ENCODE peak calls at places on chromosomes 6 and 20, in seven cellular contexts. U is fibroblast of villous mesenchyme, M is T-helper 2 cell, J is spleen, P is uterus, L is posterior cingulate gyrus, H is AG09309. O is an unnamed sample.

GRCh38 chr20:37072293-37073196 is 23.3 kb downstream of the RBL1 start:
- DNase-seq in U (no peak), M (no peak), J (no peak), P (no peak), L (no peak), H (no peak), O (no peak)

GRCh38 chr6:2688416-2689064 is 62.2 kb downstream of the MYLK4 start:
- DNase-seq in U (peak; percentile 83), M (no peak), J (no peak), P (no peak), L (no peak), H (peak; percentile 59), O (no peak)

GRCh38 chr6:26140254-26140966 is 53.2 kb downstream of the HFE start:
- DNase-seq in U (no peak), M (no peak), J (no peak), P (no peak), L (no peak), H (no peak), O (no peak)

GRCh38 chr6:20211037-20211940 is 980 bp downstream of the MBOAT1 start:
- DNase-seq in U (peak; percentile 44), M (no peak), J (no peak), P (no peak), L (no peak), H (no peak), O (peak; percentile 13)

GRCh38 chr6:42260972-42261371 is 43.3 kb upstream of the MRPS10 start:
- DNase-seq in U (peak; percentile 59), M (no peak), J (no peak), P (peak; percentile 58), L (no peak), H (no peak), O (peak; percentile 17)

GRCh38 chr6:80287607-80288006 is 181.1 kb downstream of the BCKDHB start:
- DNase-seq in U (no peak), M (no peak), J (peak; percentile 17), P (no peak), L (no peak), H (no peak), O (no peak)

GRCh38 chr6:9464583-9464982 is 950.3 kb downstream of the TFAP2A start:
- DNase-seq in U (no peak), M (no peak), J (no peak), P (no peak), L (no peak), H (no peak), O (no peak)

GRCh38 chr6:6534399-6534798 is 54.1 kb upstream of the LY86 start:
- DNase-seq in U (no peak), M (no peak), J (no peak), P (no peak), L (no peak), H (no peak), O (no peak)

GRCh38 chr6:157753291-157753690 is 69.8 kb upstream of the SNX9 start:
- DNase-seq in U (peak; percentile 85), M (no peak), J (no peak), P (no peak), L (no peak), H (no peak), O (no peak)

GRCh38 chr20:61437280-61438206 is 185.5 kb downstream of the CDH4 start:
- DNase-seq in U (peak; percentile 11), M (no peak), J (no peak), P (no peak), L (peak; percentile 45), H (no peak), O (no peak)

GRCh38 chr20:17665756-17666155 is 16.3 kb downstream of the RRBP1 start:
- DNase-seq in U (no peak), M (no peak), J (no peak), P (no peak), L (no peak), H (no peak), O (no peak)

GRCh38 chr20:63652192-63652980 is 838 bp downstream of the STMN3 start:
- DNase-seq in U (peak; percentile 26), M (peak; percentile 42), J (peak; percentile 84), P (no peak), L (no peak), H (no peak), O (peak; percentile 35)

GRCh38 chr6:15839969-15840541 is 177.2 kb upstream of the DTNBP1 start:
- DNase-seq in U (no peak), M (no peak), J (no peak), P (no peak), L (no peak), H (no peak), O (no peak)

GRCh38 chr20:48364055-48364454 is 463.7 kb downstream of the PREX1 start:
- DNase-seq in U (no peak), M (no peak), J (no peak), P (no peak), L (no peak), H (no peak), O (no peak)

GRCh38 chr6:16409531-16410441 is 171.4 kb downstream of the GMPR start:
- DNase-seq in U (peak; percentile 76), M (peak; percentile 30), J (peak; percentile 84), P (peak; percentile 70), L (peak; percentile 61), H (no peak), O (peak; percentile 51)

GRCh38 chr20:41133709-41134361 is 3.5 kb upstream of the PLCG1 start:
- DNase-seq in U (no peak), M (peak; percentile 63), J (no peak), P (no peak), L (no peak), H (no peak), O (peak; percentile 58)

GRCh38 chr6:45104429-45104828 is 223.7 kb upstream of the RUNX2 start:
- DNase-seq in U (no peak), M (no peak), J (no peak), P (no peak), L (no peak), H (no peak), O (no peak)

GRCh38 chr6:90859056-90859455 is 272.2 kb upstream of the MAP3K7 start:
- DNase-seq in U (no peak), M (no peak), J (no peak), P (no peak), L (no peak), H (no peak), O (no peak)

GRCh38 chr6:133833905-133834304 is 55.0 kb upstream of the TCF21 start:
- DNase-seq in U (peak; percentile 56), M (no peak), J (no peak), P (peak; percentile 38), L (no peak), H (no peak), O (no peak)

GRCh38 chr20:59138114-59138602 is 25.5 kb upstream of the ZNF831 start:
- DNase-seq in U (no peak), M (no peak), J (no peak), P (no peak), L (no peak), H (no peak), O (no peak)

GRCh38 chr6:155366325-155366724 is 52.0 kb upstream of the TFB1M start:
- DNase-seq in U (no peak), M (no peak), J (no peak), P (no peak), L (no peak), H (no peak), O (no peak)

GRCh38 chr6:135604035-135604865 is 106.7 kb upstream of the AHI1 start:
- DNase-seq in U (no peak), M (no peak), J (no peak), P (no peak), L (no peak), H (no peak), O (no peak)

GRCh38 chr6:75481936-75482593 is 11.5 kb downstream of the FILIP1 start:
- DNase-seq in U (peak; percentile 49), M (no peak), J (no peak), P (peak; percentile 57), L (no peak), H (no peak), O (no peak)

GRCh38 chr6:132598473-132598872 is 8.9 kb upstream of the TAAR5 start:
- DNase-seq in U (no peak), M (no peak), J (no peak), P (no peak), L (no peak), H (no peak), O (no peak)

GRCh38 chr6:105921781-105922180 is 164.4 kb upstream of the PRDM1 start:
- DNase-seq in U (no peak), M (no peak), J (no peak), P (no peak), L (no peak), H (no peak), O (no peak)

GRCh38 chr20:3383878-3384495 is 23.5 kb downstream of the DNAAF9 start:
- DNase-seq in U (no peak), M (no peak), J (no peak), P (no peak), L (no peak), H (no peak), O (no peak)

GRCh38 chr6:26197736-26198625 is 110.8 kb downstream of the HFE start:
- DNase-seq in U (peak; percentile 52), M (no peak), J (peak; percentile 83), P (peak; percentile 53), L (no peak), H (no peak), O (peak; percentile 52)

GRCh38 chr6:36655073-36655847 is 23.3 kb upstream of the CDKN1A start:
- DNase-seq in U (no peak), M (no peak), J (no peak), P (no peak), L (no peak), H (no peak), O (no peak)

GRCh38 chr6:2081155-2082138 is 164.0 kb downstream of the GMDS start:
- DNase-seq in U (no peak), M (no peak), J (no peak), P (no peak), L (no peak), H (no peak), O (no peak)

GRCh38 chr20:3744806-3745685 is 12.6 kb downstream of the HSPA12B start:
- DNase-seq in U (peak; percentile 16), M (peak; percentile 74), J (peak; percentile 88), P (peak; percentile 67), L (peak; percentile 33), H (no peak), O (peak; percentile 71)

GRCh38 chr20:47127986-47128385 is 228.5 kb downstream of the ZMYND8 start:
- DNase-seq in U (no peak), M (no peak), J (no peak), P (no peak), L (no peak), H (no peak), O (no peak)

GRCh38 chr6:65638047-65638831 is 68.8 kb downstream of the EYS start:
- DNase-seq in U (no peak), M (no peak), J (no peak), P (no peak), L (no peak), H (no peak), O (no peak)

GRCh38 chr6:133568970-133569889 is 319.7 kb upstream of the TCF21 start:
- DNase-seq in U (peak; percentile 72), M (no peak), J (no peak), P (peak; percentile 35), L (no peak), H (no peak), O (no peak)

GRCh38 chr6:106563614-106564013 is 65.7 kb downstream of the RTN4IP1 start:
- DNase-seq in U (peak; percentile 45), M (no peak), J (no peak), P (no peak), L (no peak), H (no peak), O (no peak)

GRCh38 chr6:90406957-90407356 is 110.3 kb upstream of the BACH2 start:
- DNase-seq in U (no peak), M (no peak), J (no peak), P (no peak), L (no peak), H (no peak), O (no peak)

GRCh38 chr6:48714286-48715049 is 603.5 kb upstream of the PTCHD4 start:
- DNase-seq in U (no peak), M (no peak), J (no peak), P (no peak), L (no peak), H (no peak), O (no peak)

GRCh38 chr6:42281570-42281969 is 63.9 kb upstream of the MRPS10 start:
- DNase-seq in U (no peak), M (peak; percentile 36), J (no peak), P (no peak), L (no peak), H (no peak), O (peak; percentile 69)